ENCODE peak calls at places on chromosomes 4 and X, in seven cellular contexts. One of them, this sample, is unnamed.

GRCh38 chr4:175705407-175705806 is 106.7 kb downstream of the GPM6A start:
- DNase-seq in MM.1S: no peak
- DNase-seq in PC-3: no peak
- DNase-seq in hepatocyte: peak; percentile 13
- DNase-seq in PC-9: no peak
- DNase-seq in GM23338: peak; percentile 65
- DNase-seq in HCT116: no peak
- DNase-seq in this sample: peak; percentile 0

GRCh38 chr4:71814433-71814832 is 30.6 kb upstream of the GC start:
- DNase-seq in MM.1S: no peak
- DNase-seq in hepatocyte: no peak
- DNase-seq in PC-3: no peak
- DNase-seq in PC-9: no peak
- DNase-seq in GM23338: peak; percentile 39
- DNase-seq in HCT116: no peak
- DNase-seq in this sample: no peak

GRCh38 chr4:138562544-138562961 is 320.4 kb upstream of the SLC7A11 start:
- DNase-seq in MM.1S: peak; percentile 31
- DNase-seq in PC-9: no peak
- DNase-seq in hepatocyte: no peak
- DNase-seq in HCT116: no peak
- DNase-seq in GM23338: no peak
- DNase-seq in PC-3: peak; percentile 68
- DNase-seq in this sample: no peak

GRCh38 chr4:104941661-104942062 is 205.0 kb upstream of the TET2 start:
- DNase-seq in hepatocyte: no peak
- DNase-seq in HCT116: no peak
- DNase-seq in MM.1S: no peak
- DNase-seq in PC-3: peak; percentile 14
- DNase-seq in PC-9: no peak
- DNase-seq in GM23338: no peak
- DNase-seq in this sample: no peak

GRCh38 chrX:48899078-48899410 is 1.3 kb downstream of the PQBP1 start:
- DNase-seq in GM23338: no peak
- DNase-seq in PC-3: no peak
- DNase-seq in PC-9: no peak
- DNase-seq in hepatocyte: no peak
- DNase-seq in MM.1S: no peak
- DNase-seq in HCT116: no peak
- DNase-seq in this sample: no peak

GRCh38 chr4:35500812-35501211 is 743.5 kb downstream of the ARAP2 start:
- DNase-seq in HCT116: no peak
- DNase-seq in hepatocyte: no peak
- DNase-seq in PC-9: no peak
- DNase-seq in GM23338: no peak
- DNase-seq in PC-3: no peak
- DNase-seq in MM.1S: peak; percentile 67
- DNase-seq in this sample: no peak

GRCh38 chr4:6502747-6503465 is 30.5 kb upstream of the PPP2R2C start:
- DNase-seq in PC-3: no peak
- DNase-seq in hepatocyte: no peak
- DNase-seq in GM23338: no peak
- DNase-seq in PC-9: no peak
- DNase-seq in HCT116: no peak
- DNase-seq in MM.1S: no peak
- DNase-seq in this sample: no peak

GRCh38 chrX:1462596-1463251 is 10.0 kb upstream of the ASMTL start:
- DNase-seq in GM23338: no peak
- DNase-seq in PC-3: peak; percentile 52
- DNase-seq in hepatocyte: peak; percentile 66
- DNase-seq in PC-9: no peak
- DNase-seq in HCT116: no peak
- DNase-seq in MM.1S: no peak
- DNase-seq in this sample: peak; percentile 41

GRCh38 chr4:26624042-26624441 is 40.2 kb downstream of the TBC1D19 start:
- DNase-seq in MM.1S: no peak
- DNase-seq in hepatocyte: no peak
- DNase-seq in HCT116: no peak
- DNase-seq in PC-9: no peak
- DNase-seq in PC-3: no peak
- DNase-seq in GM23338: no peak
- DNase-seq in this sample: peak; percentile 37

GRCh38 chr4:2333356-2333841 is 71.5 kb upstream of the MXD4 start:
- DNase-seq in HCT116: no peak
- DNase-seq in PC-3: no peak
- DNase-seq in PC-9: no peak
- DNase-seq in MM.1S: peak; percentile 31
- DNase-seq in hepatocyte: peak; percentile 59
- DNase-seq in GM23338: no peak
- DNase-seq in this sample: no peak

GRCh38 chr4:10765386-10765785 is 80.8 kb upstream of the CLNK start:
- DNase-seq in hepatocyte: no peak
- DNase-seq in MM.1S: no peak
- DNase-seq in PC-3: no peak
- DNase-seq in GM23338: no peak
- DNase-seq in PC-9: no peak
- DNase-seq in HCT116: no peak
- DNase-seq in this sample: no peak

GRCh38 chr4:38298868-38299713 is 338.9 kb downstream of the PTTG2 start:
- DNase-seq in hepatocyte: no peak
- DNase-seq in PC-9: no peak
- DNase-seq in MM.1S: no peak
- DNase-seq in HCT116: no peak
- DNase-seq in PC-3: no peak
- DNase-seq in GM23338: no peak
- DNase-seq in this sample: no peak

GRCh38 chr4:78612398-78613005 is 60.9 kb downstream of the ANXA3 start:
- DNase-seq in PC-3: peak; percentile 54
- DNase-seq in GM23338: peak; percentile 58
- DNase-seq in MM.1S: peak; percentile 63
- DNase-seq in PC-9: no peak
- DNase-seq in hepatocyte: peak; percentile 49
- DNase-seq in HCT116: no peak
- DNase-seq in this sample: peak; percentile 77

GRCh38 chr4:20395160-20395773 is 143.6 kb downstream of the SLIT2 start:
- DNase-seq in PC-3: peak; percentile 54
- DNase-seq in hepatocyte: peak; percentile 52
- DNase-seq in PC-9: no peak
- DNase-seq in MM.1S: no peak
- DNase-seq in HCT116: peak; percentile 37
- DNase-seq in GM23338: peak; percentile 88
- DNase-seq in this sample: peak; percentile 41

GRCh38 chrX:31591355-31591754 is 519.5 kb upstream of the FTHL17 start:
- DNase-seq in hepatocyte: no peak
- DNase-seq in GM23338: no peak
- DNase-seq in MM.1S: no peak
- DNase-seq in HCT116: no peak
- DNase-seq in PC-3: no peak
- DNase-seq in PC-9: no peak
- DNase-seq in this sample: no peak

GRCh38 chr4:93710101-93710846 is 118.3 kb upstream of the ATOH1 start:
- DNase-seq in hepatocyte: peak; percentile 47
- DNase-seq in MM.1S: no peak
- DNase-seq in GM23338: peak; percentile 81
- DNase-seq in HCT116: peak; percentile 35
- DNase-seq in PC-9: no peak
- DNase-seq in PC-3: peak; percentile 49
- DNase-seq in this sample: no peak

GRCh38 chr4:85595098-85595775 is 120.3 kb downstream of the ARHGAP24 start:
- DNase-seq in HCT116: no peak
- DNase-seq in PC-9: no peak
- DNase-seq in PC-3: no peak
- DNase-seq in GM23338: no peak
- DNase-seq in hepatocyte: no peak
- DNase-seq in MM.1S: no peak
- DNase-seq in this sample: no peak

GRCh38 chrX:3815896-3816664 is 102.6 kb upstream of the PRKX start:
- DNase-seq in hepatocyte: peak; percentile 65
- DNase-seq in GM23338: peak; percentile 49
- DNase-seq in PC-9: peak; percentile 75
- DNase-seq in HCT116: peak; percentile 23
- DNase-seq in MM.1S: peak; percentile 34
- DNase-seq in PC-3: peak; percentile 42
- DNase-seq in this sample: peak; percentile 54

GRCh38 chrX:68420559-68420958 is 12.7 kb downstream of the OPHN1 start:
- DNase-seq in hepatocyte: no peak
- DNase-seq in PC-3: no peak
- DNase-seq in HCT116: no peak
- DNase-seq in MM.1S: peak; percentile 10
- DNase-seq in GM23338: no peak
- DNase-seq in PC-9: no peak
- DNase-seq in this sample: no peak

GRCh38 chr4:42083816-42084215 is 68.6 kb downstream of the BEND4 start:
- DNase-seq in hepatocyte: no peak
- DNase-seq in HCT116: no peak
- DNase-seq in PC-9: no peak
- DNase-seq in GM23338: no peak
- DNase-seq in MM.1S: no peak
- DNase-seq in PC-3: no peak
- DNase-seq in this sample: peak; percentile 37

GRCh38 chr4:36758779-36759178 is 477.4 kb downstream of the DTHD1 start:
- DNase-seq in hepatocyte: no peak
- DNase-seq in GM23338: peak; percentile 65
- DNase-seq in HCT116: no peak
- DNase-seq in PC-9: no peak
- DNase-seq in MM.1S: no peak
- DNase-seq in PC-3: no peak
- DNase-seq in this sample: no peak

GRCh38 chrX:130994671-130995070 is 63.5 kb upstream of the ARHGAP36 start:
- DNase-seq in hepatocyte: peak; percentile 46
- DNase-seq in PC-3: peak; percentile 40
- DNase-seq in HCT116: no peak
- DNase-seq in PC-9: no peak
- DNase-seq in MM.1S: peak; percentile 43
- DNase-seq in GM23338: peak; percentile 61
- DNase-seq in this sample: peak; percentile 41

GRCh38 chrX:24334473-24334872 is 20.6 kb upstream of the SUPT20HL2 start:
- DNase-seq in HCT116: no peak
- DNase-seq in PC-9: no peak
- DNase-seq in MM.1S: no peak
- DNase-seq in hepatocyte: peak; percentile 25
- DNase-seq in GM23338: no peak
- DNase-seq in PC-3: no peak
- DNase-seq in this sample: no peak

GRCh38 chrX:152733261-152733975 is at the start of the genes CSAG1 and MAGEA12:
- DNase-seq in hepatocyte: no peak
- DNase-seq in PC-3: no peak
- DNase-seq in GM23338: no peak
- DNase-seq in HCT116: no peak
- DNase-seq in MM.1S: peak; percentile 5
- DNase-seq in PC-9: peak; percentile 83
- DNase-seq in this sample: no peak

GRCh38 chr4:67725132-67725531 is 24.2 kb upstream of the UBA6 start:
- DNase-seq in PC-9: no peak
- DNase-seq in HCT116: no peak
- DNase-seq in PC-3: peak; percentile 46
- DNase-seq in MM.1S: no peak
- DNase-seq in GM23338: no peak
- DNase-seq in hepatocyte: no peak
- DNase-seq in this sample: no peak

GRCh38 chr4:128566688-128567087 is 242.8 kb upstream of the JADE1 start:
- DNase-seq in GM23338: no peak
- DNase-seq in MM.1S: no peak
- DNase-seq in hepatocyte: no peak
- DNase-seq in PC-3: peak; percentile 33
- DNase-seq in HCT116: no peak
- DNase-seq in PC-9: no peak
- DNase-seq in this sample: peak; percentile 57

GRCh38 chr4:99563310-99564186 is at the start of gene TRMT10A:
- DNase-seq in MM.1S: peak; percentile 97
- DNase-seq in HCT116: peak; percentile 96
- DNase-seq in PC-3: peak; percentile 91
- DNase-seq in PC-9: peak; percentile 93
- DNase-seq in hepatocyte: peak; percentile 98
- DNase-seq in GM23338: peak; percentile 99
- DNase-seq in this sample: peak; percentile 99

GRCh38 chr4:5404073-5404472 is 304.3 kb downstream of the EVC2 start:
- DNase-seq in PC-3: no peak
- DNase-seq in PC-9: no peak
- DNase-seq in GM23338: no peak
- DNase-seq in MM.1S: no peak
- DNase-seq in hepatocyte: no peak
- DNase-seq in HCT116: no peak
- DNase-seq in this sample: no peak

GRCh38 chr4:33881176-33881575 is 2363.1 kb downstream of the ARAP2 start:
- DNase-seq in hepatocyte: no peak
- DNase-seq in HCT116: no peak
- DNase-seq in PC-9: no peak
- DNase-seq in MM.1S: no peak
- DNase-seq in PC-3: no peak
- DNase-seq in GM23338: no peak
- DNase-seq in this sample: no peak

GRCh38 chrX:135421932-135422809 is at the start of gene SMIM10L2A:
- DNase-seq in GM23338: no peak
- DNase-seq in PC-9: no peak
- DNase-seq in HCT116: no peak
- DNase-seq in PC-3: no peak
- DNase-seq in MM.1S: no peak
- DNase-seq in hepatocyte: no peak
- DNase-seq in this sample: peak; percentile 2
- H3K27ac ChIP-seq in GM23338: no peak within 1 kb of the TSS
- H3K27ac ChIP-seq in PC-9: no peak within 1 kb of the TSS
- H3K27ac ChIP-seq in HCT116: no peak within 1 kb of the TSS
- H3K27ac ChIP-seq in PC-3: no peak within 1 kb of the TSS
- H3K27ac ChIP-seq in MM.1S: no peak within 1 kb of the TSS
- H3K27ac ChIP-seq in hepatocyte: peak within 1 kb of the TSS; percentile 40
- H3K27ac ChIP-seq in this sample: no peak within 1 kb of the TSS

GRCh38 chr4:81031389-81032173 is 1.1 kb downstream of the BMP3 start:
- DNase-seq in PC-3: no peak
- DNase-seq in HCT116: no peak
- DNase-seq in GM23338: peak; percentile 49
- DNase-seq in PC-9: no peak
- DNase-seq in hepatocyte: no peak
- DNase-seq in MM.1S: no peak
- DNase-seq in this sample: no peak
- TF ChIP-seq EZH2 in PC-3: no peak
- TF ChIP-seq EZH2 in HCT116: no peak
- TF ChIP-seq EZH2 in GM23338: no peak
- TF ChIP-seq EZH2 in PC-9: no peak
- TF ChIP-seq EZH2 in hepatocyte: peak; percentile 34
- TF ChIP-seq EZH2 in MM.1S: no peak
- TF ChIP-seq EZH2 in this sample: no peak

DNA sequence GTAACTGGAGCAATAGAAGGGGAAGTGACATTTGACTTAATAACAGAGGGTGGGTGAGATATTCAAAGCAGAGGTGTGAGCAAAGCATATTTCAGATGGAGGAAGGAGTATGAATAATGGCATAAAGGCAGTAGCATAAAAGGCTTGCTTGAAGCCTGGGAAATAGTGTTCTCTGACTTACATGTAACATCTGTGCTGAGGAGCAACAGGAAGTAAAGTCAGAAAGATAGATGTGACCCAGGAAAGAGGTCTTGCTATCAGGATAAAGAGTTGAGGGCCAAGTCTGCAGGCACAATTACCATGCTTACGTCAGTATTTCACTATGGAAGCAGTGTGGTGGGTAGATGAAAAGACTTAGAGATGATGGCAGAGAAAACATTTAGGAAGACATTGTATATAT is 28.4 kb downstream of the ATP10D start:
- DNase-seq in PC-9: no peak
- DNase-seq in PC-3: no peak
- DNase-seq in HCT116: no peak
- DNase-seq in MM.1S: no peak
- DNase-seq in hepatocyte: no peak
- DNase-seq in GM23338: no peak
- DNase-seq in this sample: no peak
- H3K9me2 ChIP-seq in PC-9: no peaks in the 10 kb centered on the region
- H3K9me2 ChIP-seq in PC-3: no peaks in the 10 kb centered on the region
- H3K9me2 ChIP-seq in HCT116: peaks cover 3% of the 10 kb centered on the region
- H3K9me2 ChIP-seq in MM.1S: no peaks in the 10 kb centered on the region
- H3K9me2 ChIP-seq in hepatocyte: no peaks in the 10 kb centered on the region
- H3K9me2 ChIP-seq in GM23338: no peaks in the 10 kb centered on the region
- H3K9me2 ChIP-seq in this sample: no peaks in the 10 kb centered on the region

GRCh38 chr4:40627540-40627939 is 2.1 kb downstream of the RBM47 start:
- DNase-seq in hepatocyte: no peak
- DNase-seq in MM.1S: no peak
- DNase-seq in HCT116: no peak
- DNase-seq in PC-9: no peak
- DNase-seq in GM23338: no peak
- DNase-seq in PC-3: no peak
- DNase-seq in this sample: no peak
- H3K27ac ChIP-seq in hepatocyte: no peak overlapping the region
- H3K27ac ChIP-seq in MM.1S: peak overlapping the region; percentile 28
- H3K27ac ChIP-seq in HCT116: no peak overlapping the region
- H3K27ac ChIP-seq in PC-9: peak overlapping the region; percentile 99
- H3K27ac ChIP-seq in GM23338: peak overlapping the region; percentile 91
- H3K27ac ChIP-seq in PC-3: peak overlapping the region; percentile 61
- H3K27ac ChIP-seq in this sample: no peak overlapping the region

This sample was measured in GM23248.